ENCODE peak calls at places on chromosomes 7 and 10, in ten cellular contexts. One of them, this sample, is unnamed.
A peak's percentile ranks its signal among the peaks of the same experiment; 100 is the strongest.

GRCh38 chr10:90031776-90032175 is 330.4 kb downstream of the KIF20B start:
- DNase-seq in BE2C: no peak
- DNase-seq in epithelial cell of esophagus: no peak
- DNase-seq in fibroblast of lung: no peak
- DNase-seq in AG10803: no peak
- DNase-seq in psoas muscle: no peak
- DNase-seq in cardiac muscle cell: no peak
- DNase-seq in fibroblast of mammary gland: peak; percentile 7
- DNase-seq in left ventricle myocardium inferior: no peak
- DNase-seq in GM23338: no peak
- DNase-seq in this sample: peak; percentile 69

GRCh38 chr10:117133273-117134083 is 4.6 kb downstream of the VAX1 start:
- DNase-seq in left ventricle myocardium inferior: no peak
- DNase-seq in fibroblast of mammary gland: no peak
- DNase-seq in GM23338: peak; percentile 39
- DNase-seq in cardiac muscle cell: peak; percentile 35
- DNase-seq in epithelial cell of esophagus: no peak
- DNase-seq in AG10803: no peak
- DNase-seq in BE2C: no peak
- DNase-seq in fibroblast of lung: no peak
- DNase-seq in psoas muscle: no peak
- DNase-seq in this sample: no peak

GRCh38 chr10:132408367-132408781 is 11.4 kb downstream of the PWWP2B start:
- DNase-seq in left ventricle myocardium inferior: no peak
- DNase-seq in epithelial cell of esophagus: peak; percentile 43
- DNase-seq in fibroblast of lung: no peak
- DNase-seq in psoas muscle: no peak
- DNase-seq in BE2C: no peak
- DNase-seq in GM23338: peak; percentile 46
- DNase-seq in fibroblast of mammary gland: no peak
- DNase-seq in AG10803: no peak
- DNase-seq in cardiac muscle cell: no peak
- DNase-seq in this sample: no peak

GRCh38 chr7:130943336-130943901 is 209.4 kb upstream of the KLF14 start:
- DNase-seq in BE2C: no peak
- DNase-seq in AG10803: peak; percentile 74
- DNase-seq in cardiac muscle cell: no peak
- DNase-seq in GM23338: no peak
- DNase-seq in left ventricle myocardium inferior: no peak
- DNase-seq in epithelial cell of esophagus: peak; percentile 82
- DNase-seq in fibroblast of mammary gland: peak; percentile 88
- DNase-seq in psoas muscle: no peak
- DNase-seq in fibroblast of lung: peak; percentile 92
- DNase-seq in this sample: peak; percentile 55

GRCh38 chr7:2060701-2061100 is 172.0 kb downstream of the MAD1L1 start:
- DNase-seq in fibroblast of lung: peak; percentile 74
- DNase-seq in BE2C: no peak
- DNase-seq in cardiac muscle cell: no peak
- DNase-seq in left ventricle myocardium inferior: no peak
- DNase-seq in GM23338: no peak
- DNase-seq in epithelial cell of esophagus: no peak
- DNase-seq in AG10803: no peak
- DNase-seq in fibroblast of mammary gland: peak; percentile 75
- DNase-seq in psoas muscle: no peak
- DNase-seq in this sample: no peak

GRCh38 chr10:51342381-51342780 is 268.1 kb downstream of the PRKG1 start:
- DNase-seq in left ventricle myocardium inferior: no peak
- DNase-seq in fibroblast of lung: peak; percentile 3
- DNase-seq in epithelial cell of esophagus: no peak
- DNase-seq in GM23338: no peak
- DNase-seq in fibroblast of mammary gland: no peak
- DNase-seq in cardiac muscle cell: no peak
- DNase-seq in BE2C: no peak
- DNase-seq in AG10803: no peak
- DNase-seq in psoas muscle: no peak
- DNase-seq in this sample: no peak

GRCh38 chr10:91879514-91880170 is 29.6 kb downstream of the FGFBP3 start:
- DNase-seq in left ventricle myocardium inferior: no peak
- DNase-seq in psoas muscle: no peak
- DNase-seq in AG10803: no peak
- DNase-seq in GM23338: no peak
- DNase-seq in BE2C: no peak
- DNase-seq in cardiac muscle cell: no peak
- DNase-seq in fibroblast of mammary gland: no peak
- DNase-seq in fibroblast of lung: no peak
- DNase-seq in epithelial cell of esophagus: no peak
- DNase-seq in this sample: no peak

GRCh38 chr10:3208481-3209406 is 36.2 kb upstream of the PITRM1 start:
- DNase-seq in fibroblast of lung: no peak
- DNase-seq in left ventricle myocardium inferior: no peak
- DNase-seq in GM23338: no peak
- DNase-seq in AG10803: no peak
- DNase-seq in fibroblast of mammary gland: no peak
- DNase-seq in cardiac muscle cell: no peak
- DNase-seq in psoas muscle: no peak
- DNase-seq in epithelial cell of esophagus: no peak
- DNase-seq in BE2C: no peak
- DNase-seq in this sample: no peak

GRCh38 chr7:98418271-98418635 is 17.4 kb upstream of the BAIAP2L1 start:
- DNase-seq in BE2C: no peak
- DNase-seq in fibroblast of lung: no peak
- DNase-seq in epithelial cell of esophagus: peak; percentile 10
- DNase-seq in fibroblast of mammary gland: peak; percentile 68
- DNase-seq in psoas muscle: no peak
- DNase-seq in AG10803: peak; percentile 42
- DNase-seq in GM23338: no peak
- DNase-seq in cardiac muscle cell: no peak
- DNase-seq in left ventricle myocardium inferior: no peak
- DNase-seq in this sample: no peak

GRCh38 chr7:101924171-101924570 is 106.7 kb downstream of the CUX1 start:
- DNase-seq in fibroblast of lung: peak; percentile 48
- DNase-seq in fibroblast of mammary gland: peak; percentile 65
- DNase-seq in AG10803: peak; percentile 58
- DNase-seq in cardiac muscle cell: no peak
- DNase-seq in GM23338: no peak
- DNase-seq in BE2C: no peak
- DNase-seq in epithelial cell of esophagus: no peak
- DNase-seq in psoas muscle: no peak
- DNase-seq in left ventricle myocardium inferior: no peak
- DNase-seq in this sample: peak; percentile 73

GRCh38 chr7:102931757-102932156 is 19.0 kb downstream of the LRRC17 start:
- DNase-seq in BE2C: no peak
- DNase-seq in left ventricle myocardium inferior: no peak
- DNase-seq in epithelial cell of esophagus: no peak
- DNase-seq in psoas muscle: no peak
- DNase-seq in GM23338: no peak
- DNase-seq in AG10803: no peak
- DNase-seq in cardiac muscle cell: no peak
- DNase-seq in fibroblast of lung: peak; percentile 71
- DNase-seq in fibroblast of mammary gland: no peak
- DNase-seq in this sample: no peak

GRCh38 chr10:130108934-130109604 is 1.6 kb downstream of the C10orf143 start:
- DNase-seq in AG10803: no peak
- DNase-seq in fibroblast of mammary gland: no peak
- DNase-seq in fibroblast of lung: no peak
- DNase-seq in epithelial cell of esophagus: no peak
- DNase-seq in GM23338: no peak
- DNase-seq in BE2C: no peak
- DNase-seq in cardiac muscle cell: no peak
- DNase-seq in left ventricle myocardium inferior: no peak
- DNase-seq in psoas muscle: no peak
- DNase-seq in this sample: no peak

GRCh38 chr10:33373263-33373662 is 38.8 kb upstream of the NRP1 start:
- DNase-seq in epithelial cell of esophagus: no peak
- DNase-seq in AG10803: no peak
- DNase-seq in psoas muscle: no peak
- DNase-seq in GM23338: no peak
- DNase-seq in left ventricle myocardium inferior: no peak
- DNase-seq in BE2C: no peak
- DNase-seq in cardiac muscle cell: no peak
- DNase-seq in fibroblast of mammary gland: no peak
- DNase-seq in fibroblast of lung: no peak
- DNase-seq in this sample: no peak

GRCh38 chr10:92290837-92291609 is at the start of the genes CPEB3 and MARCHF5:
- DNase-seq in psoas muscle: peak; percentile 96
- DNase-seq in epithelial cell of esophagus: peak; percentile 98
- DNase-seq in left ventricle myocardium inferior: peak; percentile 97
- DNase-seq in BE2C: peak; percentile 95
- DNase-seq in GM23338: peak; percentile 98
- DNase-seq in AG10803: peak; percentile 96
- DNase-seq in fibroblast of mammary gland: peak; percentile 93
- DNase-seq in cardiac muscle cell: peak; percentile 97
- DNase-seq in fibroblast of lung: peak; percentile 95
- DNase-seq in this sample: peak; percentile 96

GRCh38 chr7:131109011-131109756 is 218.5 kb upstream of the MKLN1 start:
- DNase-seq in psoas muscle: no peak
- DNase-seq in fibroblast of lung: peak; percentile 59
- DNase-seq in epithelial cell of esophagus: no peak
- DNase-seq in GM23338: no peak
- DNase-seq in left ventricle myocardium inferior: no peak
- DNase-seq in AG10803: peak; percentile 68
- DNase-seq in BE2C: no peak
- DNase-seq in fibroblast of mammary gland: peak; percentile 77
- DNase-seq in cardiac muscle cell: no peak
- DNase-seq in this sample: peak; percentile 58

GRCh38 chr10:113485801-113486200 is 67.1 kb upstream of the HABP2 start:
- DNase-seq in AG10803: peak; percentile 51
- DNase-seq in epithelial cell of esophagus: no peak
- DNase-seq in GM23338: no peak
- DNase-seq in left ventricle myocardium inferior: no peak
- DNase-seq in cardiac muscle cell: no peak
- DNase-seq in fibroblast of mammary gland: no peak
- DNase-seq in BE2C: no peak
- DNase-seq in psoas muscle: no peak
- DNase-seq in fibroblast of lung: no peak
- DNase-seq in this sample: no peak

GRCh38 chr7:127812540-127812939 is 160.5 kb downstream of the SND1 start:
- DNase-seq in psoas muscle: no peak
- DNase-seq in epithelial cell of esophagus: no peak
- DNase-seq in fibroblast of lung: no peak
- DNase-seq in AG10803: no peak
- DNase-seq in fibroblast of mammary gland: no peak
- DNase-seq in BE2C: no peak
- DNase-seq in cardiac muscle cell: peak; percentile 27
- DNase-seq in GM23338: peak; percentile 17
- DNase-seq in left ventricle myocardium inferior: no peak
- DNase-seq in this sample: no peak

GRCh38 chr7:141696386-141696785 is 5.6 kb downstream of the DENND11 start:
- DNase-seq in epithelial cell of esophagus: no peak
- DNase-seq in left ventricle myocardium inferior: no peak
- DNase-seq in psoas muscle: no peak
- DNase-seq in GM23338: no peak
- DNase-seq in cardiac muscle cell: no peak
- DNase-seq in BE2C: no peak
- DNase-seq in AG10803: no peak
- DNase-seq in fibroblast of mammary gland: no peak
- DNase-seq in fibroblast of lung: no peak
- DNase-seq in this sample: no peak

DNA sequence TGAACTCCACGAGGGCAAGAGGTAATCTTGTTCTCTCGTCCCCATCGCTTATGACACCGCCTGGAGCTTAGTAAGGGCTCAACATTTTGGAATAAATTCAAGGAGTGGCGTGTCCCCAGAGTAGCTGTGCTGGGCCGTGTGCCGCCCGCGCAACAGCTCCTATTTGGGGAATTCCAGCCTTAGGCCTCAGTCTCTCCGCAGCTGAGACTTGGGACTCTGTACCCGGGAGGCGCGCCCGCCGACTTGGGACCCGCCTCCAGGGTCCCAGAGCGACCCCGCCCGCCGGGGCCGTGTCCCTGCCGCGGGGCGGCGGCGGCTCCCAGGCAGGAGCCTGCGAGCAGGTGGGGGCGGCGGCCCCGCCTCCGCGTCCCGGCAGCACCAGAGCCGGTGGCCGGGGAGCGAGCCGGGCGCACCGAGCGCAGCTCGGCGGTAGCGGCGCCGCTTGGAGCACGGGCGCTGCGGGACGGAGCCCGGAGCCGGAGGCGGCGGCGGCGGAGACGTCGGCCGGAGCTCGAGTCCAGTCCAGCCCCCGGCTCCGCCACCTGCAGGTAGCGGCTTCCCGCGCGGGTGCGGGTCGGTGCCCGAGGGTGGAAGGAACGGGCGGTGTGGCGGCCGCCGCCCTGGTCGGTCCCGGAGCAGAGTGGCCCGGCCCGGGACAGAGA is at the start of gene WIPF3:
- DNase-seq in BE2C: peak; percentile 14
- DNase-seq in fibroblast of mammary gland: no peak
- DNase-seq in cardiac muscle cell: peak; percentile 70
- DNase-seq in epithelial cell of esophagus: peak; percentile 15
- DNase-seq in AG10803: no peak
- DNase-seq in GM23338: peak; percentile 82
- DNase-seq in left ventricle myocardium inferior: peak; percentile 43
- DNase-seq in fibroblast of lung: no peak
- DNase-seq in psoas muscle: peak; percentile 48
- DNase-seq in this sample: no peak
- TF ChIP-seq CTCF in BE2C: no peak
- TF ChIP-seq CTCF in fibroblast of mammary gland: no peak
- TF ChIP-seq CTCF in cardiac muscle cell: no peak
- TF ChIP-seq CTCF in epithelial cell of esophagus: no peak
- TF ChIP-seq CTCF in AG10803: no peak
- TF ChIP-seq CTCF in GM23338: peak; percentile 6
- TF ChIP-seq CTCF in left ventricle myocardium inferior: peak; percentile 24
- TF ChIP-seq CTCF in fibroblast of lung: no peak
- TF ChIP-seq CTCF in psoas muscle: peak; percentile 8
- TF ChIP-seq CTCF in this sample: no peak

GRCh38 chr10:102646610-102647432 is 2.5 kb downstream of the TRIM8 start:
- DNase-seq in BE2C: no peak
- DNase-seq in psoas muscle: peak; percentile 60
- DNase-seq in GM23338: no peak
- DNase-seq in fibroblast of lung: peak; percentile 73
- DNase-seq in cardiac muscle cell: peak; percentile 82
- DNase-seq in fibroblast of mammary gland: peak; percentile 44
- DNase-seq in left ventricle myocardium inferior: no peak
- DNase-seq in epithelial cell of esophagus: peak; percentile 48
- DNase-seq in AG10803: peak; percentile 73
- DNase-seq in this sample: peak; percentile 62
- H3K4me3 ChIP-seq in BE2C: peak overlapping the region; percentile 91
- H3K4me3 ChIP-seq in psoas muscle: peak overlapping the region; percentile 94
- H3K4me3 ChIP-seq in GM23338: peak overlapping the region; percentile 86
- H3K4me3 ChIP-seq in fibroblast of lung: peak overlapping the region; percentile 97
- H3K4me3 ChIP-seq in cardiac muscle cell: peak overlapping the region; percentile 74
- H3K4me3 ChIP-seq in fibroblast of mammary gland: peak overlapping the region; percentile 91
- H3K4me3 ChIP-seq in left ventricle myocardium inferior: peak overlapping the region; percentile 82
- H3K4me3 ChIP-seq in epithelial cell of esophagus: peak overlapping the region; percentile 91
- H3K4me3 ChIP-seq in AG10803: peak overlapping the region; percentile 97
- H3K4me3 ChIP-seq in this sample: peak overlapping the region; percentile 97

GRCh38 chr7:106041140-106041717 is 70.9 kb downstream of the SYPL1 start:
- DNase-seq in fibroblast of mammary gland: peak; percentile 45
- DNase-seq in fibroblast of lung: no peak
- DNase-seq in psoas muscle: no peak
- DNase-seq in AG10803: peak; percentile 43
- DNase-seq in left ventricle myocardium inferior: no peak
- DNase-seq in BE2C: peak; percentile 71
- DNase-seq in GM23338: peak; percentile 88
- DNase-seq in cardiac muscle cell: peak; percentile 65
- DNase-seq in epithelial cell of esophagus: peak; percentile 39
- DNase-seq in this sample: no peak
- TF ChIP-seq CTCF in fibroblast of mammary gland: peak; percentile 80
- TF ChIP-seq CTCF in fibroblast of lung: peak; percentile 58
- TF ChIP-seq CTCF in psoas muscle: peak; percentile 62
- TF ChIP-seq CTCF in AG10803: peak; percentile 56
- TF ChIP-seq CTCF in left ventricle myocardium inferior: peak; percentile 76
- TF ChIP-seq CTCF in BE2C: peak; percentile 87
- TF ChIP-seq CTCF in GM23338: peak; percentile 81
- TF ChIP-seq CTCF in cardiac muscle cell: peak; percentile 72
- TF ChIP-seq CTCF in epithelial cell of esophagus: peak; percentile 56
- TF ChIP-seq CTCF in this sample: peak; percentile 54

GRCh38 chr10:72069751-72070501 is 18.4 kb downstream of the SPOCK2 start:
- DNase-seq in fibroblast of mammary gland: no peak
- DNase-seq in AG10803: no peak
- DNase-seq in cardiac muscle cell: no peak
- DNase-seq in BE2C: no peak
- DNase-seq in fibroblast of lung: no peak
- DNase-seq in psoas muscle: no peak
- DNase-seq in left ventricle myocardium inferior: no peak
- DNase-seq in GM23338: peak; percentile 66
- DNase-seq in epithelial cell of esophagus: no peak
- DNase-seq in this sample: no peak
- H3K4me3 ChIP-seq in fibroblast of mammary gland: no peak overlapping the region
- H3K4me3 ChIP-seq in AG10803: no peak overlapping the region
- H3K4me3 ChIP-seq in cardiac muscle cell: no peak overlapping the region
- H3K4me3 ChIP-seq in BE2C: no peak overlapping the region
- H3K4me3 ChIP-seq in fibroblast of lung: no peak overlapping the region
- H3K4me3 ChIP-seq in psoas muscle: no peak overlapping the region
- H3K4me3 ChIP-seq in left ventricle myocardium inferior: no peak overlapping the region
- H3K4me3 ChIP-seq in GM23338: no peak overlapping the region
- H3K4me3 ChIP-seq in epithelial cell of esophagus: no peak overlapping the region
- H3K4me3 ChIP-seq in this sample: no peak overlapping the region

This sample was measured in foreskin fibroblast.